ENCODE peak calls at places on chromosomes 16 and 17, in five cellular contexts. One of them, this sample, is unnamed.

GRCh38 chr17:41910701-41911391 is 7.9 kb downstream of the ACLY start:
- DNase-seq in amniotic stem cell: peak
- DNase-seq in uterus: no peak
- DNase-seq in H54: peak
- DNase-seq in GM23248: peak
- DNase-seq in this sample: peak

GRCh38 chr17:36463916-36464764 is 22.3 kb upstream of the ZNHIT3 start:
- DNase-seq in uterus: no peak
- DNase-seq in H54: peak
- DNase-seq in amniotic stem cell: peak
- DNase-seq in GM23248: peak
- DNase-seq in this sample: peak

GRCh38 chr16:3770530-3770929 is 53.2 kb upstream of the TRAP1 start:
- DNase-seq in amniotic stem cell: no peak
- DNase-seq in uterus: no peak
- DNase-seq in H54: no peak
- DNase-seq in GM23248: no peak
- DNase-seq in this sample: no peak

GRCh38 chr17:17919169-17920107 is 52.8 kb downstream of the TOM1L2 start:
- DNase-seq in GM23248: peak
- DNase-seq in H54: peak
- DNase-seq in amniotic stem cell: peak
- DNase-seq in uterus: peak
- DNase-seq in this sample: peak

GRCh38 chr16:57473906-57474305 is 11.4 kb downstream of the POLR2C start:
- DNase-seq in amniotic stem cell: no peak
- DNase-seq in H54: no peak
- DNase-seq in uterus: no peak
- DNase-seq in GM23248: no peak
- DNase-seq in this sample: no peak

GRCh38 chr17:82590881-82591539 is 57.2 kb downstream of the WDR45B start:
- DNase-seq in uterus: no peak
- DNase-seq in GM23248: no peak
- DNase-seq in amniotic stem cell: no peak
- DNase-seq in H54: no peak
- DNase-seq in this sample: no peak

GRCh38 chr16:24950275-24950674 is 64.9 kb downstream of the ARHGAP17 start:
- DNase-seq in amniotic stem cell: no peak
- DNase-seq in H54: peak
- DNase-seq in GM23248: peak
- DNase-seq in uterus: no peak
- DNase-seq in this sample: no peak

GRCh38 chr16:19589106-19589505 is 33.6 kb downstream of the VPS35L start:
- DNase-seq in uterus: no peak
- DNase-seq in amniotic stem cell: no peak
- DNase-seq in H54: no peak
- DNase-seq in GM23248: no peak
- DNase-seq in this sample: no peak

GRCh38 chr17:79609175-79609589 is 1.7 kb downstream of the RBFOX3 start:
- DNase-seq in amniotic stem cell: no peak
- DNase-seq in GM23248: no peak
- DNase-seq in H54: no peak
- DNase-seq in uterus: no peak
- DNase-seq in this sample: no peak

GRCh38 chr16:87412996-87413421 is 20.9 kb downstream of the MAP1LC3B start:
- DNase-seq in H54: no peak
- DNase-seq in GM23248: no peak
- DNase-seq in uterus: no peak
- DNase-seq in amniotic stem cell: no peak
- DNase-seq in this sample: no peak

GRCh38 chr16:64459821-64460220 is 662.0 kb downstream of the CDH11 start:
- DNase-seq in H54: no peak
- DNase-seq in GM23248: peak
- DNase-seq in uterus: peak
- DNase-seq in amniotic stem cell: no peak
- DNase-seq in this sample: no peak

GRCh38 chr17:21028192-21028591 is 14.6 kb downstream of the USP22 start:
- DNase-seq in amniotic stem cell: no peak
- DNase-seq in uterus: no peak
- DNase-seq in H54: no peak
- DNase-seq in GM23248: no peak
- DNase-seq in this sample: no peak

GRCh38 chr17:49523706-49524472 is 28.8 kb downstream of the NGFR start:
- DNase-seq in amniotic stem cell: no peak
- DNase-seq in uterus: peak
- DNase-seq in H54: peak
- DNase-seq in GM23248: peak
- DNase-seq in this sample: peak

GRCh38 chr17:5329784-5330557 is 47.9 kb downstream of the RABEP1 start:
- DNase-seq in amniotic stem cell: no peak
- DNase-seq in H54: no peak
- DNase-seq in uterus: no peak
- DNase-seq in GM23248: peak
- DNase-seq in this sample: no peak

GRCh38 chr17:61496957-61497653 is 44.9 kb downstream of the TBX4 start:
- DNase-seq in GM23248: no peak
- DNase-seq in amniotic stem cell: no peak
- DNase-seq in H54: no peak
- DNase-seq in uterus: no peak
- DNase-seq in this sample: no peak

GRCh38 chr16:2471653-2472487 is 773 bp downstream of the NTN3 start:
- DNase-seq in amniotic stem cell: no peak
- DNase-seq in GM23248: no peak
- DNase-seq in H54: no peak
- DNase-seq in uterus: no peak
- DNase-seq in this sample: no peak

GRCh38 chr16:1424028-1424427 is 3.5 kb upstream of the UQCC4 start:
- DNase-seq in amniotic stem cell: no peak
- DNase-seq in GM23248: no peak
- DNase-seq in uterus: no peak
- DNase-seq in H54: no peak
- DNase-seq in this sample: no peak

GRCh38 chr17:6711681-6712057 is 1.5 kb downstream of the SLC13A5 start:
- DNase-seq in H54: no peak
- DNase-seq in amniotic stem cell: no peak
- DNase-seq in GM23248: no peak
- DNase-seq in uterus: no peak
- DNase-seq in this sample: no peak

GRCh38 chr16:78562156-78562555 is 462.7 kb downstream of the WWOX start:
- DNase-seq in amniotic stem cell: no peak
- DNase-seq in GM23248: no peak
- DNase-seq in uterus: no peak
- DNase-seq in H54: no peak
- DNase-seq in this sample: no peak

GRCh38 chr17:71068351-71068750 is 899.0 kb downstream of the KCNJ2 start:
- DNase-seq in GM23248: peak
- DNase-seq in amniotic stem cell: no peak
- DNase-seq in uterus: no peak
- DNase-seq in H54: no peak
- DNase-seq in this sample: no peak

GRCh38 chr16:11836653-11837244 is 14.6 kb downstream of the RSL1D1 start:
- DNase-seq in amniotic stem cell: peak
- DNase-seq in uterus: no peak
- DNase-seq in H54: peak
- DNase-seq in GM23248: peak
- DNase-seq in this sample: peak

GRCh38 chr17:71085238-71086033 is 916.1 kb downstream of the KCNJ2 start:
- DNase-seq in H54: no peak
- DNase-seq in uterus: no peak
- DNase-seq in GM23248: no peak
- DNase-seq in amniotic stem cell: no peak
- DNase-seq in this sample: peak

GRCh38 chr17:80625627-80626026 is 81.0 kb downstream of the RPTOR start:
- DNase-seq in amniotic stem cell: no peak
- DNase-seq in GM23248: no peak
- DNase-seq in H54: no peak
- DNase-seq in uterus: no peak
- DNase-seq in this sample: no peak

GRCh38 chr16:77974883-77975282 is 47.5 kb upstream of the CLEC3A start:
- DNase-seq in H54: no peak
- DNase-seq in uterus: no peak
- DNase-seq in amniotic stem cell: no peak
- DNase-seq in GM23248: peak
- DNase-seq in this sample: no peak

GRCh38 chr16:63625141-63625540 is 1496.7 kb downstream of the CDH11 start:
- DNase-seq in amniotic stem cell: no peak
- DNase-seq in uterus: no peak
- DNase-seq in H54: no peak
- DNase-seq in GM23248: no peak
- DNase-seq in this sample: peak

GRCh38 chr17:78375401-78376079 is 2.9 kb upstream of the PGS1 start:
- DNase-seq in amniotic stem cell: peak
- DNase-seq in uterus: no peak
- DNase-seq in H54: peak
- DNase-seq in GM23248: peak
- DNase-seq in this sample: peak

GRCh38 chr17:60579551-60579950 is 20.4 kb upstream of the PPM1D start:
- DNase-seq in GM23248: no peak
- DNase-seq in H54: no peak
- DNase-seq in amniotic stem cell: no peak
- DNase-seq in uterus: no peak
- DNase-seq in this sample: no peak

GRCh38 chr17:28475151-28475900 is 1.9 kb downstream of the SLC13A2 start:
- DNase-seq in amniotic stem cell: no peak
- DNase-seq in GM23248: no peak
- DNase-seq in H54: no peak
- DNase-seq in uterus: no peak
- DNase-seq in this sample: no peak

GRCh38 chr16:4517812-4518211 is 20.8 kb downstream of the CDIP1 start:
- DNase-seq in GM23248: peak
- DNase-seq in uterus: no peak
- DNase-seq in amniotic stem cell: no peak
- DNase-seq in H54: peak
- DNase-seq in this sample: no peak

GRCh38 chr17:64938290-64938689 is 19.0 kb upstream of the LRRC37A3 start:
- DNase-seq in H54: no peak
- DNase-seq in amniotic stem cell: no peak
- DNase-seq in GM23248: no peak
- DNase-seq in uterus: no peak
- DNase-seq in this sample: no peak

GRCh38 chr16:85916141-85916890 is 17.4 kb downstream of the IRF8 start:
- DNase-seq in GM23248: no peak
- DNase-seq in uterus: no peak
- DNase-seq in H54: peak
- DNase-seq in amniotic stem cell: no peak
- DNase-seq in this sample: no peak

This sample was measured in foreskin keratinocyte.